ENCODE peak calls at places on chromosome 1, in five cellular contexts. Z is lower leg skin, H is suprapubic skin, Q is A549, R is heart right ventricle. G is an unnamed sample.

GRCh38 chr1:164672610-164673009 is 113.6 kb downstream of the PBX1 start:
- DNase-seq in Z (no peak), H (no peak), Q (no peak), R (no peak), G (no peak)

GRCh38 chr1:28751315-28752056 is 14.7 kb downstream of the YTHDF2 start:
- DNase-seq in Z (no peak), H (no peak), Q (no peak), R (no peak), G (no peak)

GRCh38 chr1:211217392-211217791 is 41.8 kb upstream of the RCOR3 start:
- DNase-seq in Z (no peak), H (no peak), Q (no peak), R (no peak), G (no peak)

GRCh38 chr1:44810101-44810761 is 1.9 kb downstream of the BTBD19 start:
- DNase-seq in Z (peak; percentile 95), H (no peak), Q (peak; percentile 50), R (no peak), G (no peak)

GRCh38 chr1:217343907-217344306 is 287.0 kb downstream of the GPATCH2 start:
- DNase-seq in Z (no peak), H (no peak), Q (no peak), R (no peak), G (no peak)

GRCh38 chr1:78619803-78620579 is at the start of gene IFI44L:
- DNase-seq in Z (peak; percentile 82), H (no peak), Q (no peak), R (peak; percentile 57), G (no peak)

GRCh38 chr1:161946071-161946987 is 77.3 kb downstream of the OLFML2B start:
- DNase-seq in Z (no peak), H (no peak), Q (no peak), R (no peak), G (no peak)

GRCh38 chr1:230002164-230002803 is 64.8 kb upstream of the GALNT2 start:
- DNase-seq in Z (no peak), H (no peak), Q (no peak), R (peak; percentile 53), G (no peak)

GRCh38 chr1:203858055-203858454 is 3.3 kb upstream of the SNRPE start:
- DNase-seq in Z (no peak), H (no peak), Q (peak; percentile 26), R (no peak), G (no peak)

GRCh38 chr1:3079381-3080093 is 10.5 kb downstream of the PRDM16 start:
- DNase-seq in Z (no peak), H (no peak), Q (no peak), R (no peak), G (no peak)

GRCh38 chr1:166272155-166272554 is 105.4 kb upstream of the FAM78B start:
- DNase-seq in Z (no peak), H (no peak), Q (no peak), R (no peak), G (no peak)

GRCh38 chr1:14441302-14441741 is 157.2 kb upstream of the KAZN start:
- DNase-seq in Z (no peak), H (no peak), Q (no peak), R (no peak), G (no peak)

GRCh38 chr1:56578664-56578962 is 750 bp downstream of the PLPP3 start:
- DNase-seq in Z (peak; percentile 87), H (no peak), Q (no peak), R (no peak), G (no peak)

GRCh38 chr1:21509351-21510112 is at the start of gene ALPL:
- DNase-seq in Z (no peak), H (no peak), Q (no peak), R (no peak), G (no peak)

GRCh38 chr1:9728451-9729295 is 77.1 kb downstream of the PIK3CD start:
- DNase-seq in Z (no peak), H (no peak), Q (no peak), R (no peak), G (no peak)

GRCh38 chr1:168161459-168161858 is 17.3 kb upstream of the TIPRL start:
- DNase-seq in Z (no peak), H (no peak), Q (no peak), R (no peak), G (no peak)

GRCh38 chr1:102640872-102641271 is 467.4 kb downstream of the COL11A1 start:
- DNase-seq in Z (no peak), H (no peak), Q (no peak), R (no peak), G (no peak)

GRCh38 chr1:208159542-208160258 is 84.5 kb downstream of the PLXNA2 start:
- DNase-seq in Z (no peak), H (no peak), Q (no peak), R (no peak), G (no peak)

GRCh38 chr1:205535866-205536758 is 31.6 kb downstream of the CDK18 start:
- DNase-seq in Z (peak; percentile 80), H (peak; percentile 48), Q (no peak), R (no peak), G (no peak)

GRCh38 chr1:226628624-226629155 is 80.1 kb downstream of the STUM start:
- DNase-seq in Z (peak; percentile 61), H (peak; percentile 41), Q (no peak), R (no peak), G (no peak)

GRCh38 chr1:33893147-33893830 is 29.4 kb downstream of the HMGB4 start:
- DNase-seq in Z (peak; percentile 37), H (no peak), Q (no peak), R (no peak), G (peak; percentile 18)

GRCh38 chr1:231990388-231990787 is 363.8 kb downstream of the DISC1 start:
- DNase-seq in Z (no peak), H (no peak), Q (no peak), R (peak; percentile 20), G (no peak)

GRCh38 chr1:48055854-48056253 is 58.7 kb upstream of the TRABD2B start:
- DNase-seq in Z (no peak), H (no peak), Q (no peak), R (no peak), G (no peak)

GRCh38 chr1:1318777-1319645 is 5.4 kb downstream of the INTS11 start:
- DNase-seq in Z (no peak), H (no peak), Q (no peak), R (no peak), G (no peak)

GRCh38 chr1:53698381-53698980 is 40.5 kb downstream of the GLIS1 start:
- DNase-seq in Z (no peak), H (no peak), Q (no peak), R (no peak), G (no peak)

GRCh38 chr1:177355575-177355974 is 184.8 kb downstream of the BRINP2 start:
- DNase-seq in Z (peak; percentile 43), H (no peak), Q (peak; percentile 13), R (no peak), G (no peak)

GRCh38 chr1:47998396-47998990 is 1.3 kb upstream of the TRABD2B start:
- DNase-seq in Z (no peak), H (no peak), Q (no peak), R (no peak), G (no peak)

GRCh38 chr1:12574757-12575139 is 43.3 kb downstream of the DHRS3 start:
- DNase-seq in Z (no peak), H (no peak), Q (no peak), R (no peak), G (no peak)

GRCh38 chr1:168439451-168440375 is 104.1 kb downstream of the XCL2 start:
- DNase-seq in Z (peak; percentile 92), H (peak; percentile 78), Q (peak; percentile 86), R (peak; percentile 79), G (peak; percentile 47)

DNA sequence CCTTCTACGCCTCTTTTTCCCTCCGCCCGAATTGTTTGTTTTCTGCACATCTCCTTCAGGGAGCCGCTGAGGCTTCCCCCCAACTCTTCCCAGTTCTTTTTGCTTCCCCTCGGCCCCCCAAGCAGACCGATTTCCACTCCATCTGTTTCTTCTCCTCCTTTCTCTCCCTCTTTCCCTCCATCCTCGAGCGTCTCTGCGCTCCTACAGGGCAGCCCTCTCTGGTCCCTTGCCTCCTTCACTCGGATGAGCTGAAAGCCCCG is 311 bp downstream of the LHX9 start:
- DNase-seq in Z (no peak), H (no peak), Q (no peak), R (no peak), G (no peak)
- H3K4me3 ChIP-seq in Z (no peak overlapping the region), H (peak overlapping the region; percentile 42), Q (peak overlapping the region; percentile 54), R (peak overlapping the region; percentile 45), G (no peak overlapping the region)

DNA sequence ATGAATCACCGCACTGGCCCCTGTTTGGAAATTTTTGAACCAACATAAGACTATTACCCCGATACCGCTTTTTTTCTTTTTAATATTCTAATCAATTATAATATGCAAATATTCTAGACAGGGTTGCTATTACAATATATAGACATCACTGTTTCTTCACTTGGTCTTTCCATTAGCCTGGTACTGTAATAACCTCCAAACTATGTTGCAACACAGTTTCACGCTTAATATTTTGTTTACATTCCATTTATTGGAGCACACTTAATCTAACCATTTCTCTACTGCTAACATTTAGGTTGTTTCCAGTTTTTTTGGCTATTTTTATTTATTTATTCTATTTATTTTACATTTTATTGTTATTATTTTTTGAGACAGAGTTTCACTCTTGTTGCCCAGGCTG is 17.6 kb upstream of the NID1 start:
- DNase-seq in Z (no peak), H (no peak), Q (no peak), R (no peak), G (no peak)
- H3K4me3 ChIP-seq in Z (no peak overlapping the region), H (no peak overlapping the region), Q (no peak overlapping the region), R (no peak overlapping the region), G (no peak overlapping the region)

DNA sequence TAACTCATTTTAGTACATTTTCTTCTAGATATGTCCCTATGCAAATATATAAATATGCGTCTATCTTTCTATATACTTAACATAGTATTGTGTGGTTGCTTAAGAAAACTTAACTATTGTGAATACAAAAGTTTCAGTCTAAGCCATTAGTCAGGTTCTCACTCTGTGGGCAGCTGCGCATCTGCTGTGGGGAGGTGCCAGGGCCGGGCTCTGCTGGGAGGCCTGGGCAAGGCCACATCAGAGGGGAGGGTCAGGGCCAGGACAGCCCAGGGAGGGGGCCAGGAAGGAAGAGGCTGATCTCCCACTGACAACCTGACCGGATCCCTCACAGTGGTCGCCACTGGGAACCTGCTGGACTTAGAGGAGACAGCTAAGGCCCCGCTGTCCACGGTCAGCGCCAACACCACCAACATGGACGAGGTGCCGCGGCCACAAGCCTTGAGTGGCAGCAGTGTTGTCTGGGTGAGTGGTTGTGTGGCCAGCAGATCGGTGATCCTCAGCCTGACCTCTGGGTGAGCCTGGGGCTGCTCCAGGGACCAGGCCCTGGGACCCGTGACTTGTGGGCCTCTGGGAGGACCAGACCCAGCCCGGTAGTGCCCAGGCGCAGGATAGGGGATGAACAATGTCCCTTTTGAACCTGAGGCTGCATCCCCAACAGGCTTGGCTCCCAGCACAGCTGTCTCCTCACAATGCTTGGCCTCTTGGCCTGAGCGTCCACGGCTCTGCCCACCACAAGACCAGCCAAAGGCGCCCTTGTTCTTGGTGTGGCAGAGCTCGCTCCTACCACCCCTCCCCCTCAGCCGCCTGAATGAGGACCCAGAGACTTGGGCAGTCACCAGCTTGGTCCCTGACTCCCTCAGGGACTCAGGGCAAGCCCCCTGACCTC is 20.2 kb downstream of the LDLRAP1 start:
- DNase-seq in Z (no peak), H (no peak), Q (no peak), R (no peak), G (no peak)
- H3K4me3 ChIP-seq in Z (no peak overlapping the region), H (no peak overlapping the region), Q (no peak overlapping the region), R (no peak overlapping the region), G (no peak overlapping the region)

GRCh38 chr1:155009221-155009711 is 6.7 kb downstream of the ZBTB7B start:
- DNase-seq in Z (peak; percentile 89), H (no peak), Q (no peak), R (no peak), G (no peak)
- H3K4me3 ChIP-seq in Z (peak overlapping the region; percentile 42), H (peak overlapping the region; percentile 97), Q (no peak overlapping the region), R (peak overlapping the region; percentile 24), G (no peak overlapping the region)

G was measured in epithelial cell of proximal tubule.